ENCODE peak calls at places on chromosomes 3 and 15, in ten cellular contexts. H is foreskin fibroblast; I is pancreas; L is fibroblast of the aortic adventitia; Y is CD4-positive, alpha-beta memory T cell; Z is choroid plexus epithelial cell; F is HepG2; K is brain microvascular endothelial cell; A is IMR-90; N is H7. D is an unnamed sample.

GRCh38 chr3:128278130-128278529 is 124.8 kb downstream of the EEFSEC start:
- DNase-seq in H (peak), I (no peak), L (no peak), Y (no peak), Z (no peak), F (no peak), K (no peak), A (no peak), N (no peak), D (no peak)

GRCh38 chr15:40493089-40493840 is 22.5 kb downstream of the CHST14 start:
- DNase-seq in H (peak), I (no peak), L (no peak), Y (peak), Z (no peak), F (no peak), K (no peak), A (no peak), N (no peak), D (peak)

GRCh38 chr3:47612178-47612577 is 33.5 kb upstream of the CSPG5 start:
- DNase-seq in H (peak), I (no peak), L (peak), Y (no peak), Z (peak), F (no peak), K (peak), A (peak), N (no peak), D (peak)

GRCh38 chr3:29430558-29430971 is 149.7 kb downstream of the RBMS3 start:
- DNase-seq in H (peak), I (no peak), L (peak), Y (no peak), Z (peak), F (no peak), K (peak), A (peak), N (no peak), D (no peak)

GRCh38 chr15:88334436-88334835 is 77.9 kb upstream of the NTRK3 start:
- DNase-seq in H (peak), I (no peak), L (peak), Y (no peak), Z (no peak), F (no peak), K (no peak), A (peak), N (no peak), D (no peak)

GRCh38 chr3:129195731-129196256 is 12.1 kb upstream of the CNBP start:
- DNase-seq in H (peak), I (no peak), L (peak), Y (no peak), Z (peak), F (peak), K (peak), A (peak), N (no peak), D (peak)

GRCh38 chr15:64110945-64111678 is 15.3 kb downstream of the SNX1 start:
- DNase-seq in H (no peak), I (no peak), L (no peak), Y (no peak), Z (no peak), F (no peak), K (no peak), A (no peak), N (no peak), D (no peak)

GRCh38 chr3:114697441-114697840 is 403.6 kb downstream of the TIGIT start:
- DNase-seq in H (no peak), I (no peak), L (no peak), Y (no peak), Z (peak), F (peak), K (no peak), A (no peak), N (no peak), D (no peak)

GRCh38 chr3:122825460-122825859 is 30.6 kb downstream of the SLC49A4 start:
- DNase-seq in H (no peak), I (no peak), L (no peak), Y (no peak), Z (no peak), F (no peak), K (no peak), A (no peak), N (no peak), D (no peak)

GRCh38 chr3:154228561-154229216 is 95.6 kb downstream of the DHX36 start:
- DNase-seq in H (no peak), I (no peak), L (no peak), Y (no peak), Z (peak), F (no peak), K (peak), A (peak), N (no peak), D (no peak)

GRCh38 chr3:144989756-144990155 is 1018.1 kb downstream of the DIPK2A start:
- DNase-seq in H (peak), I (no peak), L (peak), Y (no peak), Z (peak), F (no peak), K (no peak), A (peak), N (no peak), D (peak)

GRCh38 chr3:54917172-54917571 is 10.7 kb downstream of the LRTM1 start:
- DNase-seq in H (peak), I (no peak), L (peak), Y (no peak), Z (peak), F (no peak), K (no peak), A (peak), N (no peak), D (peak)

GRCh38 chr3:52351762-52352055 is 35.6 kb downstream of the DNAH1 start:
- DNase-seq in H (no peak), I (no peak), L (no peak), Y (no peak), Z (no peak), F (no peak), K (no peak), A (no peak), N (no peak), D (no peak)

GRCh38 chr15:76169013-76169412 is 109.2 kb downstream of the TMEM266 start:
- DNase-seq in H (peak), I (no peak), L (peak), Y (no peak), Z (peak), F (no peak), K (peak), A (peak), N (peak), D (peak)

GRCh38 chr15:94119923-94120775 is 111.2 kb upstream of the MCTP2 start:
- DNase-seq in H (peak), I (peak), L (peak), Y (peak), Z (peak), F (peak), K (peak), A (peak), N (peak), D (peak)

GRCh38 chr3:153956621-153957020 is 164.6 kb upstream of the ARHGEF26 start:
- DNase-seq in H (no peak), I (no peak), L (no peak), Y (no peak), Z (no peak), F (no peak), K (no peak), A (no peak), N (no peak), D (no peak)

GRCh38 chr3:38003371-38003816 is 12.8 kb downstream of the VILL start:
- DNase-seq in H (peak), I (no peak), L (peak), Y (peak), Z (peak), F (peak), K (peak), A (peak), N (peak), D (no peak)

GRCh38 chr3:142888099-142888483 is 792 bp downstream of the PCOLCE2 start:
- DNase-seq in H (peak), I (no peak), L (peak), Y (no peak), Z (peak), F (no peak), K (no peak), A (no peak), N (no peak), D (peak)

GRCh38 chr3:104896624-104897023 is 470.1 kb upstream of the ALCAM start:
- DNase-seq in H (no peak), I (no peak), L (no peak), Y (no peak), Z (no peak), F (no peak), K (no peak), A (peak), N (no peak), D (no peak)

GRCh38 chr15:65620833-65621232 is 905 bp upstream of the SLC24A1 start:
- DNase-seq in H (no peak), I (no peak), L (no peak), Y (no peak), Z (no peak), F (no peak), K (no peak), A (no peak), N (no peak), D (no peak)

GRCh38 chr3:183324083-183324482 is 71.0 kb downstream of the B3GNT5 start:
- DNase-seq in H (peak), I (no peak), L (peak), Y (no peak), Z (no peak), F (no peak), K (peak), A (no peak), N (no peak), D (peak)

GRCh38 chr15:60788514-60789091 is 309.7 kb upstream of the ICE2 start:
- DNase-seq in H (no peak), I (no peak), L (no peak), Y (no peak), Z (no peak), F (no peak), K (no peak), A (no peak), N (no peak), D (no peak)

GRCh38 chr3:128416578-128417150 is 50.0 kb downstream of the DNAJB8 start:
- DNase-seq in H (peak), I (no peak), L (peak), Y (no peak), Z (peak), F (peak), K (peak), A (peak), N (no peak), D (peak)

GRCh38 chr3:13083254-13083653 is 10.0 kb upstream of the IQSEC1 start:
- DNase-seq in H (no peak), I (no peak), L (no peak), Y (no peak), Z (no peak), F (no peak), K (no peak), A (no peak), N (no peak), D (no peak)

GRCh38 chr15:39535466-39535865 is 45.4 kb upstream of the THBS1 start:
- DNase-seq in H (no peak), I (no peak), L (no peak), Y (no peak), Z (no peak), F (no peak), K (no peak), A (no peak), N (no peak), D (no peak)

GRCh38 chr15:37093480-37094410 is 6.6 kb downstream of the MEIS2 start:
- DNase-seq in H (peak), I (no peak), L (peak), Y (no peak), Z (peak), F (no peak), K (no peak), A (peak), N (no peak), D (no peak)

GRCh38 chr3:195080571-195081141 is 190.3 kb downstream of the XXYLT1 start:
- DNase-seq in H (no peak), I (no peak), L (no peak), Y (no peak), Z (peak), F (peak), K (no peak), A (no peak), N (no peak), D (no peak)

GRCh38 chr3:5226783-5227182 is 39.3 kb downstream of the EDEM1 start:
- DNase-seq in H (peak), I (no peak), L (peak), Y (peak), Z (peak), F (peak), K (no peak), A (peak), N (no peak), D (peak)

GRCh38 chr15:62932436-62932835 is 110.1 kb upstream of the TPM1 start:
- DNase-seq in H (peak), I (no peak), L (peak), Y (no peak), Z (peak), F (no peak), K (peak), A (peak), N (no peak), D (no peak)

GRCh38 chr3:4735243-4735642 is 242.1 kb downstream of the ITPR1 start:
- DNase-seq in H (no peak), I (no peak), L (no peak), Y (no peak), Z (no peak), F (no peak), K (no peak), A (no peak), N (no peak), D (no peak)

GRCh38 chr3:143121240-143122088 is 1.9 kb downstream of the CHST2 start:
- DNase-seq in H (peak), I (peak), L (peak), Y (peak), Z (peak), F (no peak), K (peak), A (peak), N (peak), D (no peak)

GRCh38 chr3:79767953-79768282 is at the start of gene ROBO1:
- DNase-seq in H (no peak), I (no peak), L (no peak), Y (no peak), Z (peak), F (no peak), K (peak), A (no peak), N (peak), D (no peak)

GRCh38 chr15:67154249-67154648 is 88.8 kb downstream of the SMAD3 start:
- DNase-seq in H (no peak), I (no peak), L (no peak), Y (no peak), Z (no peak), F (no peak), K (no peak), A (no peak), N (no peak), D (no peak)

GRCh38 chr3:186180151-186180550 is 71.3 kb upstream of the ETV5 start:
- DNase-seq in H (no peak), I (no peak), L (no peak), Y (no peak), Z (no peak), F (no peak), K (no peak), A (no peak), N (no peak), D (no peak)

GRCh38 chr3:81816473-81817260 is 55.2 kb upstream of the GBE1 start:
- DNase-seq in H (peak), I (peak), L (peak), Y (no peak), Z (peak), F (no peak), K (no peak), A (peak), N (no peak), D (no peak)

GRCh38 chr15:42413914-42414313 is 54.6 kb downstream of the CAPN3 start:
- DNase-seq in H (no peak), I (no peak), L (no peak), Y (no peak), Z (no peak), F (no peak), K (no peak), A (no peak), N (no peak), D (no peak)

GRCh38 chr3:108552267-108553159 is 36.7 kb downstream of the CIP2A start:
- DNase-seq in H (peak), I (no peak), L (peak), Y (peak), Z (peak), F (peak), K (peak), A (peak), N (no peak), D (peak)

GRCh38 chr3:186472466-186473008 is 71.6 kb downstream of the CRYGS start:
- DNase-seq in H (peak), I (no peak), L (no peak), Y (no peak), Z (no peak), F (no peak), K (no peak), A (peak), N (no peak), D (no peak)

GRCh38 chr3:117322866-117323265 is 613.3 kb downstream of the TUSC7 start:
- DNase-seq in H (peak), I (no peak), L (peak), Y (no peak), Z (peak), F (no peak), K (no peak), A (peak), N (peak), D (peak)

GRCh38 chr3:14278265-14278798 is 99.7 kb downstream of the LSM3 start:
- DNase-seq in H (no peak), I (no peak), L (no peak), Y (no peak), Z (no peak), F (no peak), K (no peak), A (no peak), N (no peak), D (no peak)
- H3K4me3 ChIP-seq in H (no peak), I (no peak), L (no peak), Y (no peak), Z (no peak), F (no peak), K (no peak), A (no peak), N (no peak), D (no peak)

GRCh38 chr15:75048394-75048793 is 25.0 kb downstream of the PPCDC start:
- DNase-seq in H (no peak), I (no peak), L (no peak), Y (no peak), Z (no peak), F (no peak), K (no peak), A (no peak), N (no peak), D (no peak)

GRCh38 chr15:75043509-75044257 is 20.3 kb downstream of the PPCDC start:
- DNase-seq in H (peak), I (peak), L (peak), Y (no peak), Z (peak), F (peak), K (peak), A (peak), N (no peak), D (peak)

GRCh38 chr15:75042730-75043508 is 19.5 kb downstream of the PPCDC start:
- DNase-seq in H (peak), I (peak), L (peak), Y (peak), Z (peak), F (peak), K (peak), A (peak), N (peak), D (peak)

GRCh38 chr15:75045332-75046015 is 22.1 kb downstream of the PPCDC start:
- DNase-seq in H (no peak), I (no peak), L (no peak), Y (no peak), Z (no peak), F (no peak), K (no peak), A (no peak), N (no peak), D (no peak)

DNA sequence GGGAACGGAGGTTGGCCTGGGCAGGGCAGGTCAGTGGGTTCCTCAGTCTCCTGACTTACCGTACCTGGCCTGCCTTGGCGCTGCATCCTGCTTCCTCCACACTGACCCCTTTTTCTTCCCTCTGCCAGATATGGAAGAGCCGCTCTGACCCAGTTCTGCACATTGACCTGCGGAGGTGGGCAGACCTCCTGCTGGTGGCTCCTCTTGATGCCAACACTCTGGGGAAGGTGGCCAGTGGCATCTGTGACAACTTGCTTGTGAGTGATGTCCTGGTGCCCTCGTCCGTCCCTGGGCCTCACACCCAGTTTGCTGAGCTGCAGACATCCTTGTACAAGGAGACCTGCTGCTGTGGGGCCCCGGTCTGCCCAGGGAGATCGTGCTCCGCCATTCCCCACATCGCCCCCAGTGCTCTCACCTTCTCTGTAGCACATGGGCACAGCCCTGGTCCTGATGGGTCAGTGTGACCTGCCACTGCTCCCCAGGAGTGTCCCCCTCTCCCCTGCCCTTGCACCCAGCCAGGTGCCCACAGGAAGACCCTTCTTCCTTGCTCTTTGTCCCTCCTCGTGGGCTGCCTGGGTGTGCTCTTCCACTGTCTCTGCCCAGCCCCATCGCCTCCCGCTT is 21.0 kb downstream of the PPCDC start:
- DNase-seq in H (no peak), I (no peak), L (no peak), Y (no peak), Z (no peak), F (no peak), K (no peak), A (no peak), N (no peak), D (no peak)
- H3K4me3 ChIP-seq in H (no peak), I (no peak), L (no peak), Y (no peak), Z (no peak), F (no peak), K (no peak), A (no peak), N (no peak), D (no peak)

GRCh38 chr3:36903119-36903882 is 41.6 kb downstream of the TRANK1 start:
- DNase-seq in H (no peak), I (no peak), L (no peak), Y (no peak), Z (no peak), F (no peak), K (no peak), A (no peak), N (no peak), D (no peak)

GRCh38 chr3:36907911-36908646 is 36.8 kb downstream of the TRANK1 start:
- DNase-seq in H (peak), I (peak), L (peak), Y (peak), Z (peak), F (peak), K (peak), A (peak), N (no peak), D (peak)

GRCh38 chr3:36906504-36907149 is 38.2 kb downstream of the TRANK1 start:
- DNase-seq in H (peak), I (no peak), L (peak), Y (peak), Z (peak), F (no peak), K (peak), A (peak), N (no peak), D (peak)

GRCh38 chr3:36904641-36905040 is 40.2 kb downstream of the TRANK1 start:
- DNase-seq in H (peak), I (no peak), L (peak), Y (no peak), Z (peak), F (peak), K (no peak), A (peak), N (peak), D (peak)

DNA sequence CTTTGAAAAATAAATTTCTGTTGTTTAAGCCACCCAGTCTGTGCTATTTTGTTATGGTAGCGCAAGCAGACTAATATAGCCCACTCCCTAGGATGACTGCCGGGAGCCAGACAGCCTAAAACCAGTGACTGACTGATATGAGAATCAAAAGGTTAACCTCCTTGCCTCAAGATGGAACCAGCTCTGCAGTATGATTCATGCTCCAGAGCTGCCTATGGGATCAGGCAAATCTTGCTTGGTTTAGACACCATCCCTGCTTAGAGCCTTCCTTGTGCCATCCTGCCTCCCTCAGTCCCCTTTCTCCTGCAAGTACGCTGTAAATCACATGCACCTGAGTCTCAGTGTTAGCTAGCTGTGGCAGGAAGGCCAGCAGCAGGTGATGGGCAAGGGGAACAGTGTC is 39.3 kb downstream of the TRANK1 start:
- DNase-seq in H (no peak), I (no peak), L (no peak), Y (no peak), Z (no peak), F (no peak), K (no peak), A (peak), N (no peak), D (peak)
- H3K4me3 ChIP-seq in H (no peak), I (no peak), L (no peak), Y (peak), Z (no peak), F (no peak), K (no peak), A (no peak), N (no peak), D (no peak)

GRCh38 chr3:120907659-120908029 is 361 bp upstream of the STXBP5L start:
- DNase-seq in H (peak), I (no peak), L (no peak), Y (no peak), Z (no peak), F (no peak), K (no peak), A (no peak), N (no peak), D (no peak)

GRCh38 chr3:120909602-120909878 is 1.5 kb downstream of the STXBP5L start:
- DNase-seq in H (no peak), I (no peak), L (no peak), Y (no peak), Z (no peak), F (no peak), K (no peak), A (no peak), N (peak), D (no peak)

GRCh38 chr3:120908030-120908802 is at the start of gene STXBP5L:
- DNase-seq in H (peak), I (peak), L (peak), Y (peak), Z (peak), F (peak), K (peak), A (peak), N (peak), D (peak)

GRCh38 chr3:120908803-120909601 is 997 bp downstream of the STXBP5L start:
- DNase-seq in H (no peak), I (no peak), L (peak), Y (no peak), Z (no peak), F (no peak), K (no peak), A (no peak), N (no peak), D (no peak)
- H3K4me3 ChIP-seq in H (no peak), I (peak), L (peak), Y (no peak), Z (peak), F (peak), K (peak), A (peak), N (peak), D (peak)